ENCODE peak calls at places on chromosome 15, in nine cellular contexts. One of them, this sample, is unnamed.

GRCh38 chr15:41990691-41991090 is 18.3 kb upstream of the EHD4 start:
- DNase-seq in mammary epithelial cell: no peak
- DNase-seq in A549: no peak
- DNase-seq in heart right ventricle: no peak
- DNase-seq in brain microvascular endothelial cell: no peak
- DNase-seq in foreskin fibroblast: no peak
- DNase-seq in cardiac fibroblast: no peak
- DNase-seq in HepG2: no peak
- DNase-seq in AG04450: no peak
- DNase-seq in this sample: no peak

GRCh38 chr15:83813697-83814096 is 159.8 kb downstream of the ADAMTSL3 start:
- DNase-seq in mammary epithelial cell: no peak
- DNase-seq in foreskin fibroblast: no peak
- DNase-seq in cardiac fibroblast: no peak
- DNase-seq in heart right ventricle: no peak
- DNase-seq in HepG2: no peak
- DNase-seq in A549: no peak
- DNase-seq in AG04450: no peak
- DNase-seq in brain microvascular endothelial cell: no peak
- DNase-seq in this sample: no peak

GRCh38 chr15:100042558-100042957 is 299.2 kb downstream of the ADAMTS17 start:
- DNase-seq in cardiac fibroblast: peak; percentile 27
- DNase-seq in HepG2: no peak
- DNase-seq in AG04450: no peak
- DNase-seq in heart right ventricle: no peak
- DNase-seq in mammary epithelial cell: peak; percentile 38
- DNase-seq in brain microvascular endothelial cell: peak; percentile 45
- DNase-seq in foreskin fibroblast: peak; percentile 4
- DNase-seq in A549: peak; percentile 10
- DNase-seq in this sample: no peak

GRCh38 chr15:85947936-85948335 is 131.7 kb upstream of the AGBL1 start:
- DNase-seq in mammary epithelial cell: no peak
- DNase-seq in AG04450: no peak
- DNase-seq in HepG2: no peak
- DNase-seq in heart right ventricle: no peak
- DNase-seq in A549: no peak
- DNase-seq in cardiac fibroblast: no peak
- DNase-seq in foreskin fibroblast: no peak
- DNase-seq in brain microvascular endothelial cell: no peak
- DNase-seq in this sample: no peak

GRCh38 chr15:86735244-86736040 is 655.8 kb downstream of the AGBL1 start:
- DNase-seq in AG04450: no peak
- DNase-seq in HepG2: no peak
- DNase-seq in brain microvascular endothelial cell: no peak
- DNase-seq in mammary epithelial cell: no peak
- DNase-seq in A549: no peak
- DNase-seq in foreskin fibroblast: no peak
- DNase-seq in heart right ventricle: no peak
- DNase-seq in cardiac fibroblast: no peak
- DNase-seq in this sample: no peak

GRCh38 chr15:63611217-63611616 is 14.0 kb downstream of the FBXL22 start:
- DNase-seq in cardiac fibroblast: no peak
- DNase-seq in mammary epithelial cell: no peak
- DNase-seq in AG04450: no peak
- DNase-seq in A549: no peak
- DNase-seq in brain microvascular endothelial cell: no peak
- DNase-seq in HepG2: no peak
- DNase-seq in heart right ventricle: no peak
- DNase-seq in foreskin fibroblast: no peak
- DNase-seq in this sample: no peak

GRCh38 chr15:90799639-90800038 is 68.7 kb upstream of the FURIN start:
- DNase-seq in AG04450: no peak
- DNase-seq in A549: no peak
- DNase-seq in cardiac fibroblast: no peak
- DNase-seq in brain microvascular endothelial cell: no peak
- DNase-seq in mammary epithelial cell: no peak
- DNase-seq in HepG2: no peak
- DNase-seq in foreskin fibroblast: no peak
- DNase-seq in heart right ventricle: no peak
- DNase-seq in this sample: no peak

GRCh38 chr15:101463265-101463664 is 26.2 kb downstream of the PCSK6 start:
- DNase-seq in A549: no peak
- DNase-seq in foreskin fibroblast: no peak
- DNase-seq in cardiac fibroblast: no peak
- DNase-seq in HepG2: no peak
- DNase-seq in mammary epithelial cell: no peak
- DNase-seq in AG04450: no peak
- DNase-seq in heart right ventricle: no peak
- DNase-seq in brain microvascular endothelial cell: no peak
- DNase-seq in this sample: no peak

GRCh38 chr15:71748327-71748726 is 62.0 kb upstream of the NR2E3 start:
- DNase-seq in A549: peak; percentile 73
- DNase-seq in HepG2: no peak
- DNase-seq in heart right ventricle: no peak
- DNase-seq in mammary epithelial cell: peak; percentile 48
- DNase-seq in brain microvascular endothelial cell: peak; percentile 75
- DNase-seq in cardiac fibroblast: peak; percentile 64
- DNase-seq in AG04450: no peak
- DNase-seq in foreskin fibroblast: no peak
- DNase-seq in this sample: no peak

GRCh38 chr15:71532994-71533393 is 277.4 kb upstream of the NR2E3 start:
- DNase-seq in mammary epithelial cell: peak; percentile 63
- DNase-seq in AG04450: no peak
- DNase-seq in brain microvascular endothelial cell: peak; percentile 15
- DNase-seq in foreskin fibroblast: peak; percentile 16
- DNase-seq in A549: peak; percentile 43
- DNase-seq in heart right ventricle: no peak
- DNase-seq in HepG2: peak; percentile 5
- DNase-seq in cardiac fibroblast: peak; percentile 62
- DNase-seq in this sample: no peak

GRCh38 chr15:49877871-49878511 is 241.0 kb downstream of the ATP8B4 start:
- DNase-seq in brain microvascular endothelial cell: no peak
- DNase-seq in mammary epithelial cell: no peak
- DNase-seq in cardiac fibroblast: peak; percentile 47
- DNase-seq in heart right ventricle: no peak
- DNase-seq in AG04450: no peak
- DNase-seq in HepG2: no peak
- DNase-seq in A549: no peak
- DNase-seq in foreskin fibroblast: peak; percentile 66
- DNase-seq in this sample: no peak

GRCh38 chr15:79373068-79373467 is 59.1 kb upstream of the MINAR1 start:
- DNase-seq in foreskin fibroblast: no peak
- DNase-seq in A549: no peak
- DNase-seq in brain microvascular endothelial cell: no peak
- DNase-seq in heart right ventricle: no peak
- DNase-seq in mammary epithelial cell: no peak
- DNase-seq in cardiac fibroblast: no peak
- DNase-seq in AG04450: no peak
- DNase-seq in HepG2: no peak
- DNase-seq in this sample: no peak

GRCh38 chr15:40038267-40038653 is 721 bp downstream of the SRP14 start:
- DNase-seq in cardiac fibroblast: peak; percentile 50
- DNase-seq in mammary epithelial cell: peak; percentile 27
- DNase-seq in A549: no peak
- DNase-seq in heart right ventricle: no peak
- DNase-seq in foreskin fibroblast: no peak
- DNase-seq in HepG2: no peak
- DNase-seq in AG04450: no peak
- DNase-seq in brain microvascular endothelial cell: no peak
- DNase-seq in this sample: no peak
- TF ChIP-seq CTCF in cardiac fibroblast: no peak
- TF ChIP-seq CTCF in mammary epithelial cell: no peak
- TF ChIP-seq CTCF in A549: no peak
- TF ChIP-seq CTCF in heart right ventricle: no peak
- TF ChIP-seq CTCF in foreskin fibroblast: no peak
- TF ChIP-seq CTCF in HepG2: no peak
- TF ChIP-seq CTCF in AG04450: no peak
- TF ChIP-seq CTCF in brain microvascular endothelial cell: no peak
- TF ChIP-seq CTCF in this sample: no peak

DNA sequence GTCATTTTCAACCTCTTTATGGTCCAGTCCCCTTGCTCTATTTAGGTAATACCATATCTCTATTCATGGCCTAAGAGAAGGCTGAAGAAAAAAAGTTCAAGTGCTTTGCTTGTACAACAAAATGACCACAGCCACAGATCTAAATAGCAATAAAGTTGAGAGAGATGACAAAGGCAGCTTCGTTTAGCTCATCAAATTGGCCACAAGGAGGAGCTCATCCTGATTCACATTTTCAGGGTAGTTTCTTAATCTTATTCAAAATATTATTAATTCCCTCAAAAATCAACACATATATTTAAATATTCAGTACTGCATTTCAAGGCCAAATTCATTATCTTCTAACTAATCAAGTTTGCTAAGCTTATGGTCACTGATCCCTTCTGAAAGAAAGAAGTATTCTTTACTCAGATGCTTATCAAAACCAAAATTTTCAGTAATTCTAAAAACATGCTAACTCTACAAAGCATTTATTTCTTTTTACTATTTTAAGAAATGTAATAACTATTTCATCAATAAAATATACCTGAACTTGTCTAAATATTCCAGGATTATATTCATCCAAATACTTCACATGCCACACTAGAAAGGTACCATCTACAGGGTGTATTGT is 85.5 kb downstream of the DMXL2 start:
- DNase-seq in A549: peak; percentile 40
- DNase-seq in AG04450: no peak
- DNase-seq in mammary epithelial cell: no peak
- DNase-seq in foreskin fibroblast: peak; percentile 12
- DNase-seq in HepG2: peak; percentile 3
- DNase-seq in cardiac fibroblast: peak; percentile 52
- DNase-seq in heart right ventricle: no peak
- DNase-seq in brain microvascular endothelial cell: peak; percentile 5
- DNase-seq in this sample: no peak
- TF ChIP-seq CTCF in A549: peak; percentile 74
- TF ChIP-seq CTCF in AG04450: peak; percentile 77
- TF ChIP-seq CTCF in mammary epithelial cell: peak; percentile 67
- TF ChIP-seq CTCF in foreskin fibroblast: peak; percentile 73
- TF ChIP-seq CTCF in HepG2: peak; percentile 47
- TF ChIP-seq CTCF in cardiac fibroblast: peak; percentile 68
- TF ChIP-seq CTCF in heart right ventricle: no peak
- TF ChIP-seq CTCF in brain microvascular endothelial cell: peak; percentile 78
- TF ChIP-seq CTCF in this sample: peak; percentile 50

GRCh38 chr15:29695486-29696167 is 126.6 kb downstream of the TJP1 start:
- DNase-seq in cardiac fibroblast: no peak
- DNase-seq in foreskin fibroblast: no peak
- DNase-seq in heart right ventricle: no peak
- DNase-seq in HepG2: peak; percentile 37
- DNase-seq in mammary epithelial cell: no peak
- DNase-seq in A549: peak; percentile 63
- DNase-seq in AG04450: no peak
- DNase-seq in brain microvascular endothelial cell: no peak
- DNase-seq in this sample: no peak
- TF ChIP-seq CTCF in cardiac fibroblast: no peak
- TF ChIP-seq CTCF in foreskin fibroblast: no peak
- TF ChIP-seq CTCF in heart right ventricle: no peak
- TF ChIP-seq CTCF in HepG2: peak; percentile 63
- TF ChIP-seq CTCF in mammary epithelial cell: no peak
- TF ChIP-seq CTCF in A549: peak; percentile 40
- TF ChIP-seq CTCF in AG04450: no peak
- TF ChIP-seq CTCF in brain microvascular endothelial cell: no peak
- TF ChIP-seq CTCF in this sample: no peak

GRCh38 chr15:68062946-68063345 is 8.8 kb downstream of the PIAS1 start:
- DNase-seq in heart right ventricle: no peak
- DNase-seq in HepG2: no peak
- DNase-seq in mammary epithelial cell: no peak
- DNase-seq in brain microvascular endothelial cell: no peak
- DNase-seq in cardiac fibroblast: no peak
- DNase-seq in foreskin fibroblast: no peak
- DNase-seq in AG04450: no peak
- DNase-seq in A549: no peak
- DNase-seq in this sample: no peak
- TF ChIP-seq CTCF in heart right ventricle: no peak
- TF ChIP-seq CTCF in HepG2: no peak
- TF ChIP-seq CTCF in mammary epithelial cell: no peak
- TF ChIP-seq CTCF in brain microvascular endothelial cell: no peak
- TF ChIP-seq CTCF in cardiac fibroblast: no peak
- TF ChIP-seq CTCF in foreskin fibroblast: no peak
- TF ChIP-seq CTCF in AG04450: no peak
- TF ChIP-seq CTCF in A549: no peak
- TF ChIP-seq CTCF in this sample: no peak

GRCh38 chr15:58438956-58439355 is 7.2 kb downstream of the LIPC start:
- DNase-seq in heart right ventricle: peak; percentile 65
- DNase-seq in HepG2: peak; percentile 77
- DNase-seq in AG04450: peak; percentile 13
- DNase-seq in mammary epithelial cell: peak; percentile 35
- DNase-seq in foreskin fibroblast: no peak
- DNase-seq in brain microvascular endothelial cell: peak; percentile 36
- DNase-seq in cardiac fibroblast: peak; percentile 73
- DNase-seq in A549: peak; percentile 88
- DNase-seq in this sample: peak; percentile 49
- TF ChIP-seq CTCF in heart right ventricle: no peak
- TF ChIP-seq CTCF in HepG2: peak; percentile 67
- TF ChIP-seq CTCF in AG04450: peak; percentile 41
- TF ChIP-seq CTCF in mammary epithelial cell: peak; percentile 17
- TF ChIP-seq CTCF in foreskin fibroblast: peak; percentile 11
- TF ChIP-seq CTCF in brain microvascular endothelial cell: peak; percentile 53
- TF ChIP-seq CTCF in cardiac fibroblast: peak; percentile 32
- TF ChIP-seq CTCF in A549: peak; percentile 46
- TF ChIP-seq CTCF in this sample: peak; percentile 52

GRCh38 chr15:65209701-65210643 is 1.3 kb downstream of the CILP start:
- DNase-seq in AG04450: no peak
- DNase-seq in A549: no peak
- DNase-seq in cardiac fibroblast: no peak
- DNase-seq in heart right ventricle: peak; percentile 24
- DNase-seq in HepG2: no peak
- DNase-seq in mammary epithelial cell: no peak
- DNase-seq in foreskin fibroblast: peak; percentile 56
- DNase-seq in brain microvascular endothelial cell: no peak
- DNase-seq in this sample: peak; percentile 35

GRCh38 chr15:65214010-65214409 is 2.7 kb upstream of the CILP start:
- DNase-seq in AG04450: no peak
- DNase-seq in A549: no peak
- DNase-seq in foreskin fibroblast: no peak
- DNase-seq in cardiac fibroblast: no peak
- DNase-seq in brain microvascular endothelial cell: no peak
- DNase-seq in HepG2: no peak
- DNase-seq in heart right ventricle: no peak
- DNase-seq in mammary epithelial cell: no peak
- DNase-seq in this sample: no peak

GRCh38 chr15:65211157-65211982 is at the start of gene CILP:
- DNase-seq in A549: no peak
- DNase-seq in mammary epithelial cell: no peak
- DNase-seq in HepG2: no peak
- DNase-seq in AG04450: peak; percentile 27
- DNase-seq in brain microvascular endothelial cell: peak; percentile 45
- DNase-seq in cardiac fibroblast: peak; percentile 18
- DNase-seq in heart right ventricle: peak; percentile 37
- DNase-seq in foreskin fibroblast: peak; percentile 36
- DNase-seq in this sample: peak; percentile 53

GRCh38 chr15:65213241-65213640 is 2.0 kb upstream of the CILP start:
- DNase-seq in mammary epithelial cell: no peak
- DNase-seq in heart right ventricle: no peak
- DNase-seq in HepG2: no peak
- DNase-seq in AG04450: no peak
- DNase-seq in foreskin fibroblast: no peak
- DNase-seq in brain microvascular endothelial cell: no peak
- DNase-seq in cardiac fibroblast: no peak
- DNase-seq in A549: no peak
- DNase-seq in this sample: no peak

GRCh38 chr15:65212097-65212496 is 824 bp upstream of the CILP start:
- DNase-seq in heart right ventricle: no peak
- DNase-seq in AG04450: no peak
- DNase-seq in mammary epithelial cell: no peak
- DNase-seq in A549: peak; percentile 54
- DNase-seq in HepG2: peak; percentile 42
- DNase-seq in foreskin fibroblast: no peak
- DNase-seq in brain microvascular endothelial cell: no peak
- DNase-seq in cardiac fibroblast: no peak
- DNase-seq in this sample: no peak
- TF ChIP-seq CTCF in heart right ventricle: no peak
- TF ChIP-seq CTCF in AG04450: peak; percentile 44
- TF ChIP-seq CTCF in mammary epithelial cell: peak; percentile 39
- TF ChIP-seq CTCF in A549: peak; percentile 48
- TF ChIP-seq CTCF in HepG2: peak; percentile 66
- TF ChIP-seq CTCF in foreskin fibroblast: peak; percentile 27
- TF ChIP-seq CTCF in brain microvascular endothelial cell: peak; percentile 66
- TF ChIP-seq CTCF in cardiac fibroblast: peak; percentile 48
- TF ChIP-seq CTCF in this sample: peak; percentile 40

This sample was measured in left ventricle myocardium inferior.